ENCODE peak calls at places on chromosomes 12 and 14, in nine cellular contexts. One of them, this sample, is unnamed.

GRCh38 chr14:105497671-105498429 is 6.8 kb downstream of the TEDC1 start:
- DNase-seq in NCI-H69: peak
- DNase-seq in NCI-H345: peak
- DNase-seq in testis: no peak
- DNase-seq in retina: no peak
- DNase-seq in RPMI7951: no peak
- DNase-seq in ELR: no peak
- DNase-seq in nephron progenitor cell: no peak
- DNase-seq in mesothelial cell of epicardium: no peak
- DNase-seq in this sample: no peak

GRCh38 chr14:94317259-94317658 is 5.9 kb downstream of the SERPINA6 start:
- DNase-seq in NCI-H69: no peak
- DNase-seq in NCI-H345: no peak
- DNase-seq in testis: no peak
- DNase-seq in retina: no peak
- DNase-seq in RPMI7951: no peak
- DNase-seq in ELR: no peak
- DNase-seq in nephron progenitor cell: no peak
- DNase-seq in mesothelial cell of epicardium: no peak
- DNase-seq in this sample: peak

GRCh38 chr12:59823535-59823934 is 227.7 kb downstream of the SLC16A7 start:
- DNase-seq in NCI-H69: no peak
- DNase-seq in NCI-H345: no peak
- DNase-seq in testis: no peak
- DNase-seq in retina: no peak
- DNase-seq in RPMI7951: no peak
- DNase-seq in ELR: peak
- DNase-seq in nephron progenitor cell: no peak
- DNase-seq in mesothelial cell of epicardium: no peak
- DNase-seq in this sample: no peak

GRCh38 chr12:46268617-46269428 is at the start of gene SLC38A1:
- DNase-seq in NCI-H69: peak
- DNase-seq in NCI-H345: peak
- DNase-seq in testis: peak
- DNase-seq in retina: peak
- DNase-seq in RPMI7951: peak
- DNase-seq in ELR: peak
- DNase-seq in nephron progenitor cell: peak
- DNase-seq in mesothelial cell of epicardium: peak
- DNase-seq in this sample: peak

GRCh38 chr14:28102814-28103213 is 663.8 kb upstream of the FOXG1 start:
- DNase-seq in NCI-H69: peak
- DNase-seq in NCI-H345: peak
- DNase-seq in testis: no peak
- DNase-seq in retina: no peak
- DNase-seq in RPMI7951: no peak
- DNase-seq in ELR: peak
- DNase-seq in nephron progenitor cell: no peak
- DNase-seq in mesothelial cell of epicardium: no peak
- DNase-seq in this sample: no peak

GRCh38 chr14:20998674-20999366 is at the start of gene SLC39A2:
- DNase-seq in NCI-H69: peak
- DNase-seq in NCI-H345: no peak
- DNase-seq in testis: no peak
- DNase-seq in retina: no peak
- DNase-seq in RPMI7951: peak
- DNase-seq in ELR: peak
- DNase-seq in nephron progenitor cell: peak
- DNase-seq in mesothelial cell of epicardium: no peak
- DNase-seq in this sample: peak

GRCh38 chr12:59431266-59431665 is 164.6 kb upstream of the SLC16A7 start:
- DNase-seq in NCI-H69: no peak
- DNase-seq in NCI-H345: no peak
- DNase-seq in testis: no peak
- DNase-seq in retina: no peak
- DNase-seq in RPMI7951: no peak
- DNase-seq in ELR: peak
- DNase-seq in nephron progenitor cell: no peak
- DNase-seq in mesothelial cell of epicardium: no peak
- DNase-seq in this sample: no peak

GRCh38 chr14:90641111-90642010 is 174.9 kb downstream of the TTC7B start:
- DNase-seq in NCI-H69: no peak
- DNase-seq in NCI-H345: no peak
- DNase-seq in testis: no peak
- DNase-seq in retina: peak
- DNase-seq in RPMI7951: no peak
- DNase-seq in ELR: no peak
- DNase-seq in nephron progenitor cell: no peak
- DNase-seq in mesothelial cell of epicardium: no peak
- DNase-seq in this sample: peak

GRCh38 chr12:45966486-45966885 is 23.9 kb downstream of the SCAF11 start:
- DNase-seq in NCI-H69: no peak
- DNase-seq in NCI-H345: no peak
- DNase-seq in testis: no peak
- DNase-seq in retina: no peak
- DNase-seq in RPMI7951: peak
- DNase-seq in ELR: peak
- DNase-seq in nephron progenitor cell: no peak
- DNase-seq in mesothelial cell of epicardium: no peak
- DNase-seq in this sample: no peak

This sample was measured in neural progenitor cell.